ENCODE peak calls at places on chromosome 14, in eight cellular contexts. One of them, this sample, is unnamed.

GRCh38 chr14:80577599-80577998 is 363.9 kb downstream of the CEP128 start:
- DNase-seq in NAMALWA: no peak
- DNase-seq in EH: no peak
- DNase-seq in ascending aorta: no peak
- DNase-seq in islet precursor cell: no peak
- DNase-seq in colonic mucosa: no peak
- DNase-seq in GM23248: no peak
- DNase-seq in lower leg skin: no peak
- DNase-seq in this sample: no peak

GRCh38 chr14:62428429-62429203 is 616.6 kb downstream of the KCNH5 start:
- DNase-seq in lower leg skin: no peak
- DNase-seq in EH: peak; percentile 65
- DNase-seq in NAMALWA: no peak
- DNase-seq in ascending aorta: no peak
- DNase-seq in colonic mucosa: no peak
- DNase-seq in islet precursor cell: no peak
- DNase-seq in GM23248: no peak
- DNase-seq in this sample: no peak

GRCh38 chr14:104974665-104975390 is 3.3 kb downstream of the AHNAK2 start:
- DNase-seq in colonic mucosa: no peak
- DNase-seq in EH: no peak
- DNase-seq in ascending aorta: no peak
- DNase-seq in NAMALWA: no peak
- DNase-seq in lower leg skin: no peak
- DNase-seq in GM23248: no peak
- DNase-seq in islet precursor cell: no peak
- DNase-seq in this sample: no peak

GRCh38 chr14:57714487-57714899 is 151.4 kb downstream of the SLC35F4 start:
- DNase-seq in EH: peak; percentile 0
- DNase-seq in islet precursor cell: no peak
- DNase-seq in GM23248: no peak
- DNase-seq in ascending aorta: no peak
- DNase-seq in lower leg skin: no peak
- DNase-seq in NAMALWA: no peak
- DNase-seq in colonic mucosa: no peak
- DNase-seq in this sample: peak; percentile 1

GRCh38 chr14:71714225-71714624 is 218.0 kb upstream of the RGS6 start:
- DNase-seq in colonic mucosa: no peak
- DNase-seq in ascending aorta: no peak
- DNase-seq in EH: peak; percentile 96
- DNase-seq in lower leg skin: no peak
- DNase-seq in GM23248: peak; percentile 95
- DNase-seq in islet precursor cell: no peak
- DNase-seq in NAMALWA: no peak
- DNase-seq in this sample: no peak

GRCh38 chr14:25757364-25757763 is 707.4 kb upstream of the STXBP6 start:
- DNase-seq in ascending aorta: no peak
- DNase-seq in NAMALWA: no peak
- DNase-seq in colonic mucosa: no peak
- DNase-seq in lower leg skin: no peak
- DNase-seq in EH: no peak
- DNase-seq in islet precursor cell: no peak
- DNase-seq in GM23248: no peak
- DNase-seq in this sample: no peak

GRCh38 chr14:92944976-92945375 is 22.0 kb downstream of the CHGA start:
- DNase-seq in EH: no peak
- DNase-seq in lower leg skin: no peak
- DNase-seq in ascending aorta: no peak
- DNase-seq in islet precursor cell: no peak
- DNase-seq in NAMALWA: no peak
- DNase-seq in GM23248: no peak
- DNase-seq in colonic mucosa: no peak
- DNase-seq in this sample: no peak

GRCh38 chr14:30521899-30522736 is 36.8 kb upstream of the G2E3 start:
- DNase-seq in colonic mucosa: no peak
- DNase-seq in lower leg skin: no peak
- DNase-seq in islet precursor cell: no peak
- DNase-seq in NAMALWA: peak; percentile 69
- DNase-seq in GM23248: peak; percentile 58
- DNase-seq in EH: peak; percentile 39
- DNase-seq in ascending aorta: no peak
- DNase-seq in this sample: no peak

GRCh38 chr14:98099527-98099926 is 1172.5 kb downstream of the BCL11B start:
- DNase-seq in colonic mucosa: no peak
- DNase-seq in NAMALWA: no peak
- DNase-seq in lower leg skin: no peak
- DNase-seq in EH: no peak
- DNase-seq in GM23248: no peak
- DNase-seq in ascending aorta: no peak
- DNase-seq in islet precursor cell: no peak
- DNase-seq in this sample: no peak

GRCh38 chr14:91545946-91546716 is 36.0 kb upstream of the PPP4R3A start:
- DNase-seq in islet precursor cell: no peak
- DNase-seq in ascending aorta: no peak
- DNase-seq in EH: no peak
- DNase-seq in colonic mucosa: no peak
- DNase-seq in lower leg skin: no peak
- DNase-seq in NAMALWA: no peak
- DNase-seq in GM23248: no peak
- DNase-seq in this sample: no peak

GRCh38 chr14:105135700-105136395 is 32.7 kb downstream of the JAG2 start:
- DNase-seq in colonic mucosa: no peak
- DNase-seq in lower leg skin: no peak
- DNase-seq in islet precursor cell: no peak
- DNase-seq in ascending aorta: peak; percentile 35
- DNase-seq in EH: no peak
- DNase-seq in GM23248: no peak
- DNase-seq in NAMALWA: no peak
- DNase-seq in this sample: no peak